ENCODE peak calls at places on chromosome 17, in four cellular contexts. One of them, this sample, is unnamed.

GRCh38 chr17:43676471-43676870 is 14.7 kb upstream of the MEOX1 start:
- DNase-seq in pulmonary artery endothelial cell: no peak
- DNase-seq in non-pigmented ciliary epithelial cell: no peak
- DNase-seq in cardiac fibroblast: no peak
- DNase-seq in this sample: no peak

GRCh38 chr17:49971848-49972485 is 3.0 kb downstream of the DLX4 start:
- DNase-seq in pulmonary artery endothelial cell: no peak
- DNase-seq in cardiac fibroblast: no peak
- DNase-seq in non-pigmented ciliary epithelial cell: no peak
- DNase-seq in this sample: no peak

GRCh38 chr17:39863918-39864746 is at the start of gene IKZF3:
- DNase-seq in pulmonary artery endothelial cell: no peak
- DNase-seq in non-pigmented ciliary epithelial cell: no peak
- DNase-seq in cardiac fibroblast: peak; percentile 13
- DNase-seq in this sample: no peak

GRCh38 chr17:73090396-73091202 is 1.9 kb downstream of the SLC39A11 start:
- DNase-seq in non-pigmented ciliary epithelial cell: no peak
- DNase-seq in pulmonary artery endothelial cell: no peak
- DNase-seq in cardiac fibroblast: no peak
- DNase-seq in this sample: no peak

GRCh38 chr17:3744032-3744431 is 20.3 kb downstream of the HASPIN start:
- DNase-seq in pulmonary artery endothelial cell: no peak
- DNase-seq in non-pigmented ciliary epithelial cell: no peak
- DNase-seq in cardiac fibroblast: peak; percentile 40
- DNase-seq in this sample: no peak

GRCh38 chr17:37541880-37542675 is 52.4 kb downstream of the DUSP14 start:
- DNase-seq in pulmonary artery endothelial cell: no peak
- DNase-seq in cardiac fibroblast: peak; percentile 74
- DNase-seq in non-pigmented ciliary epithelial cell: peak; percentile 36
- DNase-seq in this sample: peak; percentile 63

GRCh38 chr17:66829386-66829864 is 5.5 kb upstream of the CACNG5 start:
- DNase-seq in pulmonary artery endothelial cell: peak; percentile 10
- DNase-seq in non-pigmented ciliary epithelial cell: peak; percentile 19
- DNase-seq in cardiac fibroblast: peak; percentile 71
- DNase-seq in this sample: peak; percentile 45

GRCh38 chr17:45983614-45984310 is 15.3 kb upstream of the STH start:
- DNase-seq in cardiac fibroblast: no peak
- DNase-seq in pulmonary artery endothelial cell: no peak
- DNase-seq in non-pigmented ciliary epithelial cell: no peak
- DNase-seq in this sample: no peak

GRCh38 chr17:69350911-69351310 is 24.0 kb upstream of the ABCA5 start:
- DNase-seq in cardiac fibroblast: no peak
- DNase-seq in pulmonary artery endothelial cell: no peak
- DNase-seq in non-pigmented ciliary epithelial cell: no peak
- DNase-seq in this sample: peak; percentile 7

GRCh38 chr17:48555183-48555615 is 10.3 kb upstream of the HOXB2 start:
- DNase-seq in non-pigmented ciliary epithelial cell: peak; percentile 17
- DNase-seq in pulmonary artery endothelial cell: peak; percentile 80
- DNase-seq in cardiac fibroblast: peak; percentile 90
- DNase-seq in this sample: no peak

GRCh38 chr17:391850-392249 is 39.2 kb upstream of the RPH3AL start:
- DNase-seq in cardiac fibroblast: no peak
- DNase-seq in non-pigmented ciliary epithelial cell: no peak
- DNase-seq in pulmonary artery endothelial cell: no peak
- DNase-seq in this sample: no peak

GRCh38 chr17:47855737-47856136 is 4.8 kb upstream of the SP6 start:
- DNase-seq in cardiac fibroblast: no peak
- DNase-seq in non-pigmented ciliary epithelial cell: no peak
- DNase-seq in pulmonary artery endothelial cell: no peak
- DNase-seq in this sample: no peak

GRCh38 chr17:77124192-77124908 is 16.4 kb upstream of the SEC14L1 start:
- DNase-seq in cardiac fibroblast: peak; percentile 99
- DNase-seq in pulmonary artery endothelial cell: peak; percentile 99
- DNase-seq in non-pigmented ciliary epithelial cell: peak; percentile 78
- DNase-seq in this sample: peak; percentile 41

GRCh38 chr17:5902671-5903070 is 167.5 kb upstream of the WSCD1 start:
- DNase-seq in cardiac fibroblast: no peak
- DNase-seq in pulmonary artery endothelial cell: no peak
- DNase-seq in non-pigmented ciliary epithelial cell: no peak
- DNase-seq in this sample: no peak

GRCh38 chr17:76272541-76273434 is 7.6 kb downstream of the UBALD2 start:
- DNase-seq in cardiac fibroblast: no peak
- DNase-seq in pulmonary artery endothelial cell: no peak
- DNase-seq in non-pigmented ciliary epithelial cell: no peak
- DNase-seq in this sample: no peak

GRCh38 chr17:35786941-35787432 is 8.5 kb downstream of the MMP28 start:
- DNase-seq in non-pigmented ciliary epithelial cell: no peak
- DNase-seq in pulmonary artery endothelial cell: no peak
- DNase-seq in cardiac fibroblast: peak; percentile 29
- DNase-seq in this sample: no peak

GRCh38 chr17:10198509-10199249 is at the start of gene GAS7:
- DNase-seq in pulmonary artery endothelial cell: no peak
- DNase-seq in cardiac fibroblast: no peak
- DNase-seq in non-pigmented ciliary epithelial cell: no peak
- DNase-seq in this sample: no peak

GRCh38 chr17:82888583-82889495 is 49.0 kb upstream of the ZNF750 start:
- DNase-seq in pulmonary artery endothelial cell: no peak
- DNase-seq in non-pigmented ciliary epithelial cell: no peak
- DNase-seq in cardiac fibroblast: no peak
- DNase-seq in this sample: no peak

GRCh38 chr17:81258292-81258691 is 19.2 kb downstream of the NDUFAF8 start:
- DNase-seq in cardiac fibroblast: no peak
- DNase-seq in pulmonary artery endothelial cell: no peak
- DNase-seq in non-pigmented ciliary epithelial cell: no peak
- DNase-seq in this sample: no peak

GRCh38 chr17:38681096-38681495 is 6.3 kb upstream of the EPOP start:
- DNase-seq in pulmonary artery endothelial cell: no peak
- DNase-seq in non-pigmented ciliary epithelial cell: no peak
- DNase-seq in cardiac fibroblast: no peak
- DNase-seq in this sample: no peak

This sample was measured in fibroblast of gingiva.